ENCODE peak calls at places on chromosome 4, in seven cellular contexts. Z is hepatocyte, X is K562, C is GM12865, R is lung, N is foreskin fibroblast, H is GM23338. O is an unnamed sample.

GRCh38 chr4:81565137-81565870 is 93.6 kb upstream of the RASGEF1B start:
- DNase-seq in Z (peak), X (no peak), C (peak), R (peak), N (peak), H (no peak), O (peak)

GRCh38 chr4:184849184-184849583 is 23.4 kb upstream of the ACSL1 start:
- DNase-seq in Z (no peak), X (no peak), C (peak), R (no peak), N (no peak), H (no peak), O (no peak)

GRCh38 chr4:140756292-140757219 is at the start of gene TBC1D9:
- DNase-seq in Z (peak), X (no peak), C (peak), R (peak), N (peak), H (peak), O (peak)

GRCh38 chr4:115332078-115332477 is 218.7 kb upstream of the NDST4 start:
- DNase-seq in Z (no peak), X (no peak), C (no peak), R (no peak), N (no peak), H (no peak), O (no peak)

GRCh38 chr4:97153042-97153441 is 990.2 kb downstream of the STPG2 start:
- DNase-seq in Z (peak), X (no peak), C (peak), R (no peak), N (no peak), H (peak), O (no peak)

GRCh38 chr4:128288689-128289106 is 1.1 kb upstream of the PGRMC2 start:
- DNase-seq in Z (peak), X (no peak), C (peak), R (no peak), N (no peak), H (peak), O (peak)

GRCh38 chr4:40121515-40121914 is 64.9 kb downstream of the N4BP2 start:
- DNase-seq in Z (no peak), X (no peak), C (peak), R (no peak), N (peak), H (no peak), O (no peak)

GRCh38 chr4:184439856-184440592 is 34.3 kb downstream of the IRF2 start:
- DNase-seq in Z (peak), X (no peak), C (no peak), R (peak), N (no peak), H (no peak), O (no peak)

GRCh38 chr4:10619855-10620254 is 64.7 kb downstream of the CLNK start:
- DNase-seq in Z (no peak), X (no peak), C (no peak), R (no peak), N (no peak), H (no peak), O (no peak)

GRCh38 chr4:184450045-184450444 is 24.3 kb downstream of the IRF2 start:
- DNase-seq in Z (no peak), X (no peak), C (no peak), R (no peak), N (peak), H (no peak), O (no peak)

GRCh38 chr4:54095110-54095800 is 4.7 kb upstream of the GSX2 start:
- DNase-seq in Z (no peak), X (no peak), C (no peak), R (no peak), N (no peak), H (peak), O (no peak)

GRCh38 chr4:69497081-69497480 is 1.4 kb upstream of the UGT2B4 start:
- DNase-seq in Z (no peak), X (no peak), C (no peak), R (no peak), N (no peak), H (no peak), O (no peak)

GRCh38 chr4:54784188-54784671 is 126.5 kb downstream of the KIT start:
- DNase-seq in Z (peak), X (peak), C (peak), R (peak), N (peak), H (no peak), O (no peak)

GRCh38 chr4:131091896-131092295 is 1995.9 kb downstream of the C4orf33 start:
- DNase-seq in Z (peak), X (no peak), C (peak), R (no peak), N (no peak), H (peak), O (no peak)

GRCh38 chr4:40251366-40251765 is 54.5 kb downstream of the RHOH start:
- DNase-seq in Z (no peak), X (no peak), C (no peak), R (no peak), N (peak), H (no peak), O (no peak)

GRCh38 chr4:89572224-89572858 is 264.6 kb downstream of the SNCA start:
- DNase-seq in Z (peak), X (no peak), C (no peak), R (no peak), N (no peak), H (peak), O (no peak)

GRCh38 chr4:79757580-79757979 is 315.4 kb downstream of the ANTXR2 start:
- DNase-seq in Z (no peak), X (no peak), C (no peak), R (no peak), N (no peak), H (no peak), O (no peak)

GRCh38 chr4:87911252-87911774 is 64.2 kb upstream of the SPP1 start:
- DNase-seq in Z (no peak), X (no peak), C (no peak), R (no peak), N (peak), H (no peak), O (no peak)

GRCh38 chr4:101835121-101835904 is 44.8 kb downstream of the BANK1 start:
- DNase-seq in Z (peak), X (no peak), C (no peak), R (peak), N (peak), H (no peak), O (no peak)

GRCh38 chr4:10639664-10640063 is 44.9 kb downstream of the CLNK start:
- DNase-seq in Z (no peak), X (no peak), C (no peak), R (no peak), N (no peak), H (no peak), O (no peak)

GRCh38 chr4:84690481-84690880 is 107.6 kb downstream of the CDS1 start:
- DNase-seq in Z (no peak), X (no peak), C (no peak), R (no peak), N (no peak), H (no peak), O (no peak)

GRCh38 chr4:1363540-1363939 is 16.5 kb downstream of the UVSSA start:
- DNase-seq in Z (no peak), X (no peak), C (no peak), R (no peak), N (no peak), H (no peak), O (no peak)

GRCh38 chr4:128649575-128650205 is 159.8 kb upstream of the JADE1 start:
- DNase-seq in Z (peak), X (no peak), C (no peak), R (no peak), N (peak), H (no peak), O (no peak)

GRCh38 chr4:2301221-2301642 is 39.3 kb upstream of the MXD4 start:
- DNase-seq in Z (no peak), X (no peak), C (no peak), R (no peak), N (no peak), H (no peak), O (no peak)

GRCh38 chr4:100581337-100581736 is 63.5 kb upstream of the EMCN start:
- DNase-seq in Z (no peak), X (no peak), C (peak), R (no peak), N (no peak), H (no peak), O (no peak)

GRCh38 chr4:73583661-73584060 is 36.6 kb downstream of the RASSF6 start:
- DNase-seq in Z (no peak), X (no peak), C (no peak), R (no peak), N (no peak), H (peak), O (no peak)

GRCh38 chr4:24774452-24774851 is 20.9 kb upstream of the SOD3 start:
- DNase-seq in Z (peak), X (no peak), C (no peak), R (no peak), N (no peak), H (no peak), O (no peak)

GRCh38 chr4:172666711-172667368 is 501.8 kb upstream of the GALNT7 start:
- DNase-seq in Z (no peak), X (no peak), C (peak), R (no peak), N (peak), H (peak), O (no peak)

GRCh38 chr4:27008693-27009092 is 148.1 kb downstream of the STIM2 start:
- DNase-seq in Z (no peak), X (no peak), C (no peak), R (no peak), N (no peak), H (no peak), O (no peak)

GRCh38 chr4:56129431-56129861 is 180.7 kb downstream of the CEP135 start:
- DNase-seq in Z (peak), X (no peak), C (peak), R (no peak), N (no peak), H (peak), O (peak)
- TF ChIP-seq CTCF in Z (peak), X (peak), C (peak), R (no peak), N (no peak), H (peak), O (peak)

GRCh38 chr4:105145059-105145912 is 1.4 kb upstream of the TET2 start:
- DNase-seq in Z (peak), X (no peak), C (peak), R (no peak), N (peak), H (no peak), O (no peak)
- TF ChIP-seq CTCF in Z (no peak), X (no peak), C (no peak), R (no peak), N (no peak), H (no peak), O (no peak)

DNA sequence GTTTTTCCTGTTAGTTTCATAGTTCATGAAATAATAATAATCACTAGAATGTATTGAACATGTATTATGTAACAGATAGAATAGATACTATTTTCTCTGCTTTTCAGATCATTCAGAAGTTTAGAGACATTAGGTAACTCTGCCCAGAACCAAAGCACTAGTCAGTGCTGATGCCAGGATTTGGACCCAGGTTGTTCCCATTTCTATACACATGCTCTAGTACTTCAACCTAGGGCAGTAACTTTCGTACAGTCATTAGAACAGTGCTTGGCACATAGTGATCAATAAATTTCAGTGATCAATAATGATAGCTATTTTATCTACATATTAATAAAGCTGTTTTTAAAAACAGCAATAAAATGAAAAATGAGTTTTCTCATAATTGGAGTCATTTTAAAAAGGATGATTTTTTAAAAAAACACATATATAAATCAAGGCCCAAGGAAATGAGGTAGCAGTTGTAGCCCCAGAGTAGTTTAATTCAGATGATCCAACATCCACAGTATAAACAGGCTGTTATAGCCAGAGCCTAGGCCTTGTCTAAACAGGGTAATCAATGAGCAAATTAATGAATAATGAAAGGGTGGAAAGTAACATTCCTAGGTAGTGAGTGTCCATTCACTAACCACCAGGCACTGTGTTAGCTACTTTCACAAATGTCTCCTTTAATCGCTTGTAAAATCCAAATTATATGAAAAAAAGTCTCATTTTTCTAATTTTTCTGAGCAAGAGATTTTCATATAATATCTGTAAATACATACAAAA is 25.6 kb downstream of the TXK start:
- DNase-seq in Z (no peak), X (no peak), C (no peak), R (no peak), N (no peak), H (no peak), O (no peak)
- TF ChIP-seq CTCF in Z (no peak), X (no peak), C (no peak), R (no peak), N (no peak), H (no peak), O (no peak)

DNA sequence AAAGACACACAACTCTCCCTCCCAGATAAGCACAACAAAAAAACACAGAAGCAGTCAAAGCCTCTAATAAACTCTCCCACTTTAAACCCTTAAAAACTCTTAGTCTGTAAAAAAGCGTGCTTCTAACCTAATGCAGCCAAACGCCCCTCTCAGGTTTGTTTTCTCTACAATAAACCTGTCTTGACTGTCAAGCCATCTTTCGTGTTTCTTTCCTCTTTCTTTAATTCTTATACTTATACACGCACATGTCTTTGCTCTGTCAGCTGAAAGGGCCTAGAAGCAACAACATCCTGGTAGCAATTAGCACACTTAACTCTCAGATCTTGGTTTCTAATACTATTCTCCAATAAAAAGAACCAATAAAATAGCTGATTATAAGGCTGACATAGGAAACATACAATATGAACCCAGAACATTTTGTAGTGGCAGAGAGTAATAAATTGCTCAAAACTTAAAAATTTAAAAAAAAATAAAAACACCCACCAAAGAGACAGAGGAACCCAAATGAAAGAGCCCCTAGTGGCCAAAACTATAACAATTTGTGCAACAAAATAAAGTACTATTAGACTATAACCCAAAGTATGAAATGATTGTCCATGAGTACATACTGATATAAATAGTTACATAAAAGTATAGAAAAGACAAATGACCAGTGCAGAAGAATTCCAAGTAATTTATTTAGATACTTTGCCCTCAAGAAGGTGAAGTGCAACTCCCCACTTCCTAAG is 440.4 kb upstream of the ADGRL3 start:
- DNase-seq in Z (no peak), X (peak), C (no peak), R (no peak), N (no peak), H (peak), O (no peak)
- TF ChIP-seq CTCF in Z (no peak), X (no peak), C (no peak), R (no peak), N (no peak), H (peak), O (peak)

GRCh38 chr4:147309434-147309833 is 171.5 kb upstream of the EDNRA start:
- DNase-seq in Z (no peak), X (no peak), C (no peak), R (no peak), N (no peak), H (no peak), O (no peak)
- TF ChIP-seq CTCF in Z (no peak), X (no peak), C (no peak), R (no peak), N (no peak), H (no peak), O (no peak)